ENCODE peak calls at places on chromosomes 12 and 14, in four cellular contexts. One of them, this sample, is unnamed.

GRCh38 chr14:92973265-92973797 is 50.4 kb downstream of the CHGA start:
- DNase-seq in GM12878: no peak
- DNase-seq in K562: peak; percentile 41
- DNase-seq in HepG2: peak; percentile 23
- DNase-seq in this sample: peak; percentile 60

GRCh38 chr12:113271853-113272561 is 50.7 kb downstream of the TPCN1 start:
- DNase-seq in GM12878: no peak
- DNase-seq in K562: peak; percentile 74
- DNase-seq in HepG2: peak; percentile 74
- DNase-seq in this sample: no peak

GRCh38 chr14:95409472-95410307 is 90.0 kb upstream of the CLMN start:
- DNase-seq in HepG2: no peak
- DNase-seq in K562: no peak
- DNase-seq in GM12878: no peak
- DNase-seq in this sample: no peak

GRCh38 chr12:91367234-91367849 is 184.7 kb upstream of the DCN start:
- DNase-seq in K562: peak; percentile 17
- DNase-seq in GM12878: no peak
- DNase-seq in HepG2: peak; percentile 2
- DNase-seq in this sample: peak; percentile 18

GRCh38 chr12:65643595-65644386 is 180.5 kb upstream of the HMGA2 start:
- DNase-seq in K562: no peak
- DNase-seq in GM12878: no peak
- DNase-seq in HepG2: no peak
- DNase-seq in this sample: no peak

GRCh38 chr14:60247994-60248696 is 876 bp upstream of the PPM1A start:
- DNase-seq in HepG2: peak; percentile 89
- DNase-seq in K562: peak; percentile 87
- DNase-seq in GM12878: peak; percentile 84
- DNase-seq in this sample: peak; percentile 83

GRCh38 chr12:46439793-46440511 is 67.4 kb upstream of the SLC38A2 start:
- DNase-seq in K562: no peak
- DNase-seq in HepG2: no peak
- DNase-seq in GM12878: no peak
- DNase-seq in this sample: no peak

GRCh38 chr12:111953455-111953854 is 59.5 kb downstream of the TMEM116 start:
- DNase-seq in K562: no peak
- DNase-seq in GM12878: no peak
- DNase-seq in HepG2: peak; percentile 33
- DNase-seq in this sample: no peak

GRCh38 chr12:52033506-52034258 is 17.6 kb upstream of the NR4A1 start:
- DNase-seq in GM12878: no peak
- DNase-seq in K562: no peak
- DNase-seq in HepG2: no peak
- DNase-seq in this sample: no peak

GRCh38 chr12:51818567-51819300 is 29.8 kb downstream of the FIGNL2 start:
- DNase-seq in GM12878: no peak
- DNase-seq in HepG2: no peak
- DNase-seq in K562: no peak
- DNase-seq in this sample: no peak

GRCh38 chr12:52335598-52336262 is 14.5 kb upstream of the KRT83 start:
- DNase-seq in HepG2: no peak
- DNase-seq in GM12878: no peak
- DNase-seq in K562: no peak
- DNase-seq in this sample: no peak

GRCh38 chr14:50910495-50911420 is 33.5 kb downstream of the PYGL start:
- DNase-seq in HepG2: no peak
- DNase-seq in GM12878: no peak
- DNase-seq in K562: no peak
- DNase-seq in this sample: no peak

GRCh38 chr14:32800320-32800719 is 138.4 kb upstream of the NPAS3 start:
- DNase-seq in HepG2: no peak
- DNase-seq in GM12878: no peak
- DNase-seq in K562: no peak
- DNase-seq in this sample: no peak

GRCh38 chr12:77973579-77973978 is 142.9 kb downstream of the NAV3 start:
- DNase-seq in GM12878: no peak
- DNase-seq in HepG2: no peak
- DNase-seq in K562: no peak
- DNase-seq in this sample: no peak
- TF ChIP-seq TARDBP in GM12878: no peak
- TF ChIP-seq TARDBP in HepG2: no peak
- TF ChIP-seq TARDBP in K562: no peak
- TF ChIP-seq TARDBP in this sample: no peak

GRCh38 chr12:22048351-22049041 is 2.5 kb downstream of the CMAS start:
- DNase-seq in GM12878: no peak
- DNase-seq in K562: peak; percentile 43
- DNase-seq in HepG2: no peak
- DNase-seq in this sample: no peak
- TF ChIP-seq FOXM1 in GM12878: no peak
- TF ChIP-seq FOXM1 in K562: peak; percentile 66
- TF ChIP-seq FOXM1 in HepG2: no peak
- TF ChIP-seq FOXM1 in this sample: no peak

DNA sequence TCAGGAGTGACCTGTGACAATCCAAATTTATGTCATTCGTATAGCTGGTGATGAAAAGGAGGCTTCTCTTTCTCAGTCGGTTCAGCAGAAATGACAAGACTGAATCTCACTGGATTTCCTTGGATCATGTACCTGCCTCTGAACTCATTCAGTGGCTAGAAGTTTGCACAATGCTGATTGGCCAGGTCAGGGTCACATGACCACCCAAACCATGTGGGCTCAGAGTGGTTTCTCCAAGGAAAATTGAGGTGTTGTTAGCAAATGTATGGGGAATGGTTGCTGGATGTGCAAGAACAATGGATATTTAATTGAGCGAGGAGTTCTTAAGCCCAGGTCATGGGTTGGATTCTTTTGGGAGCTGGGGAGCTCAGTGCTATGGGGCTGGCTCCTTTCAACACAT is 227.5 kb downstream of the AACS start:
- DNase-seq in K562: no peak
- DNase-seq in HepG2: no peak
- DNase-seq in GM12878: no peak
- DNase-seq in this sample: no peak
- TF ChIP-seq TARDBP in K562: no peak
- TF ChIP-seq TARDBP in HepG2: no peak
- TF ChIP-seq TARDBP in GM12878: no peak
- TF ChIP-seq TARDBP in this sample: no peak

GRCh38 chr14:104802120-104802912 is 1.4 kb downstream of the ZBTB42 start:
- DNase-seq in GM12878: no peak
- DNase-seq in HepG2: no peak
- DNase-seq in K562: no peak
- DNase-seq in this sample: no peak
- TF ChIP-seq FOXM1 in GM12878: no peak
- TF ChIP-seq FOXM1 in HepG2: no peak
- TF ChIP-seq FOXM1 in K562: no peak
- TF ChIP-seq FOXM1 in this sample: no peak

GRCh38 chr14:23953464-23954278 is at the start of gene DHRS4:
- DNase-seq in HepG2: peak; percentile 94
- DNase-seq in K562: peak; percentile 66
- DNase-seq in GM12878: peak; percentile 47
- DNase-seq in this sample: peak; percentile 76
- TF ChIP-seq TARDBP in HepG2: peak; percentile 87
- TF ChIP-seq TARDBP in K562: no peak
- TF ChIP-seq TARDBP in GM12878: no peak
- TF ChIP-seq TARDBP in this sample: no peak

DNA sequence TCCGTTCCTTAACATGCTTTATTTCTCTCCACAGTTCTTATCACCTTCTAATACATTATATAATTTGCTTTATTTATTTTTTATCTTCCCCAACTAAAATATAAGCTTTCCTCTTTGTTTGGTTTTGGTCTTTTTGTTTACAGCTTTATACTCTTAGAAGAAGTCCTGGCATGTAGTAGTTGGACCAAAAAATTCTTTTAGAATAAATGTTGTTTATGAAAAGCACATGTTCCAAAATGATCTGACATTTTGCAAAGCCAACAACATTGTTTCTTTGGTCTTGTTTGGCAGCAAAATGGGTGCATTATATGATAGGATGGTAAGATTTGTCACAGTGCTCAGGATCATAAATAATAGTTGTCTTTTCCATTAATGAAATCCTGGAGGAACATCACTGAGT is 312.5 kb downstream of the LRIG3 start:
- DNase-seq in HepG2: no peak
- DNase-seq in GM12878: no peak
- DNase-seq in K562: no peak
- DNase-seq in this sample: no peak
- TF ChIP-seq FOXM1 in HepG2: no peak
- TF ChIP-seq FOXM1 in GM12878: no peak
- TF ChIP-seq FOXM1 in K562: no peak
- TF ChIP-seq FOXM1 in this sample: no peak

DNA sequence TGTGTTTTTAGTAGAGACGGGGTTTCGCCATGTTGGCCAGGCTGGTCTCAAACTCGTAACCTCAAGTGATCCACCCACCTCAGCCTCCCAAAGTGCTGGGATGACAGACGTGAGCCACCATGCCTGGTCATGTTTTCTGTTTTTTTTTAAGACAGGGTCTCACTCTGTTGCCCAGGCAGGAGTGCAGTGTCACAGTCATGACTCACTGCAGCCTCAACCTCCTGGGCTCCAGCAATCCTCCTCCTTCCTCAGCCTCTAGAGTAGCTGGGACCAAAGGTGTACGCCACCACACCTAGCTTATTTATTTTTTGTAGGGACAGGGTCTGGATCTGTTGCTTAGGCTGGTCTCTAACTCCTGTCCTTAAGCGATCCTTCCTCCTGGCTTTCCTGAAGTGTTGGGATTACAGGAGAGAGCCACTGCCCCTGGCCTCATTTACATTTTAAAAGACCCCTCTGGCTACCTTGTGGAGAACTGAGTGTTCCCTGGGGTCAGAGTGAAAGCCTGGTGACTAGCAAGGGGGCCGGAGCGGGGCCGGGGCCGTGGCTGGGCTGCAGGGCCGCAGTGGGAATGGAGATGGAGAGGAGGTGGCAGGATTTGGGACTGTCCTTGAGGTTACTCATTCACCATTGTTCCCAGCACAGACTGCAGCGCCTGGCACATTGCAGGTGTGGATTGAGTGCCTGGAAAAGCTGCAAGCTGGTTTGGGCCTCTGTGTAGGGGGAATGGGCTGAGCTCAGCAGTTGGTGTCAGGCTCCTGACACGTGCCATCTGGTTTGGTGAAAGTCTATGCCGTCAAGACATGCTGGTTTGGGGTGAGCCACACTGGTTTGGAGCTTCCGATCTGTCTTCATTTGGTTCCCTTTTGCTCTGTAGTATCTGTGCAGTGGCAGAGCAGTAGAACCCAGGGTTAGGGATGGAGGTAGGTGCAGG is 18.1 kb downstream of the KMT5A start:
- DNase-seq in K562: no peak
- DNase-seq in HepG2: no peak
- DNase-seq in GM12878: no peak
- DNase-seq in this sample: no peak
- TF ChIP-seq TARDBP in K562: no peak
- TF ChIP-seq TARDBP in HepG2: no peak
- TF ChIP-seq TARDBP in GM12878: no peak
- TF ChIP-seq TARDBP in this sample: no peak

GRCh38 chr12:57118711-57119271 is 7.6 kb upstream of the STAT6 start:
- DNase-seq in GM12878: no peak
- DNase-seq in HepG2: no peak
- DNase-seq in K562: no peak
- DNase-seq in this sample: no peak
- TF ChIP-seq FOXM1 in GM12878: no peak
- TF ChIP-seq FOXM1 in HepG2: no peak
- TF ChIP-seq FOXM1 in K562: no peak
- TF ChIP-seq FOXM1 in this sample: no peak

DNA sequence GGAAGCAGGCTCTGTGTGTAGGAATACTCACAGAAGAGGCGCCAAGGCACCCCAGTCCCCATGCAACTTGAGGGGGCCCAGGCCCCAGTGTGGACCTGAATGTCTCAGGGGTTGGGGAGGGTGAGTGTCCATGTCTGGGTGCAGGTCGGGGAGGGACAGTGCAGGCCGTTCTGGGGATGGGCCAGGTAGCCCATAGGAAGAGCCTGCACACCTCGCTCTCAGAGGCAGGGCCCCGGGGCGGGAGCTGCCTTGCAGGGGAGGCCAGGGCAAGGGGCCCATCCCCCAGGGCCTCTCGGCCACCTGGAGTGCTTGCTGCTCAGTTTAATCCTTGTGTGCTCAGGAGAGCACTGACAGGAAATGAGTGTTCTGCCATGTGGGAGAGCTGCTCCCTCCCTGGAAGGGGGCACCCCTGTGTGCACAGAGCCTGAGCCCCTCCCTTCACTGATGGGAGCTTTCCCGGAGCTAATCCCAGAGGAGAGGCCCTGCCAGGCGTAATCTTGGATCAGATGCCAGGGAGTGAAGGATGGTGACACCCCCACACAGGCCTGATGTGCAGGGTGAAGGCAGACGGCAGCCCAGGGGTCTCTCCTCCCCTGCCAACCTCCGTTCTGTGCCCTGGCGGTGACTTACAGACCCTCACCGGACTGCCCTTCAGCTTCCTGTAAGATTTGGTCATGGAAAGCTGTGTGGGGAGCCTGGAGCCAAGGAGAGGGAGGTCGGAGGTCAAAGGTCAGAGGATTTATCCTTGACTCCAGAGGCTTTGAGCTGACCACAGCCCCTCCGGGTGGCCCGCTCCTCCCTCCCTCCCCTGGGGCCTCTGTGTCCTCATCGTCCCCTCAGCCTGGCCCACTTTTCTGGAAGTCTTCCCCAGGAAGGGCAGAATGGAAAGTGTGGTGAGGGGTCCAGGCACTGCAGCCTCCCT is 24.4 kb upstream of the FBRSL1 start:
- DNase-seq in K562: no peak
- DNase-seq in GM12878: no peak
- DNase-seq in HepG2: no peak
- DNase-seq in this sample: no peak
- TF ChIP-seq TARDBP in K562: no peak
- TF ChIP-seq TARDBP in GM12878: no peak
- TF ChIP-seq TARDBP in HepG2: no peak
- TF ChIP-seq TARDBP in this sample: no peak

DNA sequence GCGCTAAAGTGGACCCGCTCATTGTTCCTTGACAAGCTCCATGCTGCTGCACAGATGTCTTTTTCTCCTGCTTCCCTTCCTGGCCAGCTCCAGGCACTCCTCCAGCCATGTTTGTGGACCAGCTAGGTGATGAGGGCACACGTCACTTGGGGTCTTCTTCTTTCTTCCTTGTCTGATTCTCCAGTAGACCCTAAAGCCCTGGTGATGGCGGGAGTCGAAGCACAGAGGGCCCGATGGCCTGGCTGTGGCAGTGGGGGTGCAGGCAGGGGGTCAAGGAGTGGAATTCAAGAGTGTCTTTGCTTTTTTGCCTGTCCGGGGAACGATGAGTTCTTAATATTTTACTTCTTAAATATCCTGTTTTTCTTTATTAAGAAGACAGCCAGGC is 23.0 kb upstream of the AMN start:
- DNase-seq in HepG2: no peak
- DNase-seq in GM12878: no peak
- DNase-seq in K562: no peak
- DNase-seq in this sample: no peak
- TF ChIP-seq FOXM1 in HepG2: no peak
- TF ChIP-seq FOXM1 in GM12878: no peak
- TF ChIP-seq FOXM1 in K562: no peak
- TF ChIP-seq FOXM1 in this sample: no peak